ENCODE peak calls at places on chromosome 2, in four cellular contexts. V is H9, S is mesendoderm, K is H1. A is an unnamed sample.

GRCh38 chr2:119647440-119648169 is 31.4 kb upstream of the TMEM177 start:
- DNase-seq in V (no peak), S (no peak), K (no peak), A (peak)

GRCh38 chr2:59237311-59237710 is 996.2 kb upstream of the FANCL start:
- DNase-seq in S (no peak), K (no peak), V (no peak), A (no peak)

GRCh38 chr2:188158337-188159100 is 133.2 kb upstream of the GULP1 start:
- DNase-seq in V (no peak), K (no peak), S (no peak), A (peak)

GRCh38 chr2:135773319-135773718 is 31.7 kb downstream of the UBXN4 start:
- DNase-seq in V (no peak), K (no peak), S (no peak), A (no peak)

GRCh38 chr2:163175294-163175693 is 336.7 kb upstream of the KCNH7 start:
- DNase-seq in S (no peak), K (no peak), V (no peak), A (no peak)

GRCh38 chr2:131042161-131042775 is 51.0 kb downstream of the FAM168B start:
- DNase-seq in S (no peak), V (no peak), K (no peak), A (no peak)

GRCh38 chr2:172655091-172655837 is 80.4 kb upstream of the RAPGEF4 start:
- DNase-seq in K (no peak), S (no peak), V (no peak), A (peak)

GRCh38 chr2:75065402-75066008 is 107.1 kb downstream of the POLE4 start:
- DNase-seq in K (no peak), S (no peak), V (no peak), A (peak)

GRCh38 chr2:100986157-100986556 is 15.9 kb upstream of the RPL31 start:
- DNase-seq in S (no peak), K (no peak), V (no peak), A (no peak)

GRCh38 chr2:25460261-25460905 is 118.7 kb upstream of the DNMT3A start:
- DNase-seq in V (no peak), K (no peak), S (no peak), A (no peak)

GRCh38 chr2:128320609-128321420 is 2.1 kb upstream of the HS6ST1 start:
- DNase-seq in V (no peak), K (no peak), S (no peak), A (no peak)

GRCh38 chr2:120539937-120540718 is 194.2 kb downstream of the INHBB start:
- DNase-seq in V (no peak), S (peak), K (no peak), A (peak)

GRCh38 chr2:8197101-8197500 is 484.8 kb upstream of the ID2 start:
- DNase-seq in K (no peak), V (no peak), S (peak), A (peak)

GRCh38 chr2:151570191-151570590 is 160.5 kb downstream of the RIF1 start:
- DNase-seq in S (no peak), V (no peak), K (no peak), A (no peak)

GRCh38 chr2:217958206-217958888 is 44.4 kb downstream of the TNS1 start:
- DNase-seq in V (no peak), K (no peak), S (no peak), A (no peak)

GRCh38 chr2:29042581-29043075 is 31.7 kb downstream of the PCARE start:
- DNase-seq in V (no peak), K (no peak), S (no peak), A (peak)

GRCh38 chr2:180971811-180972210 is 8.6 kb upstream of the UBE2E3 start:
- DNase-seq in K (no peak), S (no peak), V (no peak), A (no peak)

GRCh38 chr2:100887713-100888112 is 67.8 kb downstream of the NPAS2 start:
- DNase-seq in S (no peak), V (no peak), K (no peak), A (no peak)

GRCh38 chr2:177165731-177166711 is 46.6 kb upstream of the HNRNPA3 start:
- DNase-seq in V (no peak), K (no peak), S (peak), A (peak)

GRCh38 chr2:219727771-219728429 is 100.5 kb downstream of the SLC4A3 start:
- DNase-seq in V (no peak), S (no peak), K (no peak), A (no peak)

GRCh38 chr2:27008678-27009077 is 24.1 kb upstream of the TMEM214 start:
- DNase-seq in S (no peak), K (no peak), V (no peak), A (no peak)

GRCh38 chr2:120591572-120591971 is 144.1 kb upstream of the GLI2 start:
- DNase-seq in V (no peak), S (no peak), K (no peak), A (no peak)

GRCh38 chr2:38690499-38691420 is 24.8 kb downstream of the GALM start:
- DNase-seq in V (no peak), S (peak), K (no peak), A (peak)

GRCh38 chr2:235478609-235479008 is 15.2 kb upstream of the AGAP1 start:
- DNase-seq in K (no peak), S (no peak), V (no peak), A (no peak)

GRCh38 chr2:72892506-72893173 is 5.4 kb downstream of the SPR start:
- DNase-seq in S (peak), V (peak), K (peak), A (peak)

GRCh38 chr2:118223487-118224136 is 135.3 kb downstream of the INSIG2 start:
- DNase-seq in K (peak), S (no peak), V (peak), A (no peak)

GRCh38 chr2:239169311-239170048 is 231.3 kb downstream of the HDAC4 start:
- DNase-seq in S (peak), V (no peak), K (no peak), A (no peak)

GRCh38 chr2:241665731-241666440 is 20.7 kb downstream of the DTYMK start:
- DNase-seq in S (no peak), V (no peak), K (no peak), A (no peak)
- H4K5ac ChIP-seq in S (no peak), V (no peak), K (no peak), A (no peak)

DNA sequence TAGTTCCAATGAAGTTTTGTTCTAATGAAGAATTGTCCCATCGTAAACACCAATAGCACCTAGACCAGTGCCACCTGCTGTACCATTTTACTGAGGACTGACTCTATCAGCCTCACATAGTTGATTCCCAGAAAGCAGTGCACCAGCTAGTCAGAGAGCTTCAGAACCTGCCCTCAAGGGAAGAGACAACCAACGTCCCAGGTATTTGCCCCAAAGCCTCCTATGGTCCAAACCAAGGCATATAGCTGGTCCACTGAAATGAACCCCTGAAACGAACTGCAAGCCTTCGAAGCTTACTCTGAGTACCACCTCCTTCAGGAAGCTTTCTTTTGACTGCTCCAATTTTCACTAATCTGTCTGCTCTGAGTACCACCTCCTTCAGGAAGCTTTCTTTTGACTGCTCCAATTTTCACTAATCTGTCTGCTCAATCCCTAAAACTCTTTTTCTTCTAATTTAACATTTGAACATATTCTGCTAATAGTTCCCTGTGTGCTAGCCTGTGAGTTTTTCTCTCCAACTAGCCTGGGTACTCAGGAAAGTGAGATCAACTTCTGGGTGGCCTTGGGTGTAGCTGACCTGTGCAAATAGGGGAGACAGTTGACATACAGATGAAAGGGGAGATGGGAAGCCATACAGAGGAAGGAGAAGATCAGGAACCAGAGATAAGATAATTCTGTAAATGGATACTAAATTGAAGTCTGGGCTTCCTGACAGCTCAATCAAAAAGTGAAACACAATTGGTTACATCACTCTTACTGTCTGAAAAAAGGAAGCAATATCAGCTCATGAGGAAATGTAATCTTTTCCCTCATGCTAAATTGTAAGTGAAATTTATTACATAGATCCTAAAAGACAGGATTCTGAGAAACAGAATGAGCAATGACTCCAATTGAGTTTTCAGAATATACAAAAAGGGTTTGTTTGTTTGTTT is 33.5 kb upstream of the EML4 start:
- DNase-seq in K (no peak), V (no peak), S (no peak), A (no peak)
- H3K4me2 ChIP-seq in K (no peak), V (no peak), S (no peak), A (no peak)

GRCh38 chr2:215288112-215288815 is 23.6 kb upstream of the ATIC start:
- DNase-seq in S (no peak), V (no peak), K (no peak), A (no peak)
- H4K5ac ChIP-seq in S (no peak), V (no peak), K (no peak), A (no peak)

GRCh38 chr2:145006957-145007672 is 487.2 kb upstream of the ZEB2 start:
- DNase-seq in S (no peak), K (no peak), V (no peak), A (peak)
- H3K4me2 ChIP-seq in S (no peak), K (no peak), V (no peak), A (peak)

DNA sequence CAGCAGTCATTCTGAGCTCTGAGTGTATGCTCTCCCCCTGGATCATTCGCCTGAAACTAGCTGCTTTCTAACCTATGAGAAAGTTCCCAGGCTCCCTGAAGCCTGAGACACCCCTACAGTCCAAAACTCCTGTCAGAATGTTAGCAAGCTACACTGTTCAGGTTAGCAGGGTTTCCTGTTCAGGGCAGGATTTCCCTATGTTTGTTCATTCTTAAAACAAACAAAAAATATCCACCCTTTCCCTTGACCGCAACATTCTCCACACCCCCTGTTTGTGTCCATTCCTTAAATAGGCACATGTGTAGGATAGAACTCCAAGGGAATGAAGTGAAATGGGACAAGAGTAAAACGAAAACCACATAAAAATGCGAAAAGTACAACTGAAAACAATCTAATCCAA is 83.1 kb downstream of the KLF7 start:
- DNase-seq in V (no peak), S (no peak), K (no peak), A (no peak)
- H4K5ac ChIP-seq in V (no peak), S (no peak), K (no peak), A (no peak)

DNA sequence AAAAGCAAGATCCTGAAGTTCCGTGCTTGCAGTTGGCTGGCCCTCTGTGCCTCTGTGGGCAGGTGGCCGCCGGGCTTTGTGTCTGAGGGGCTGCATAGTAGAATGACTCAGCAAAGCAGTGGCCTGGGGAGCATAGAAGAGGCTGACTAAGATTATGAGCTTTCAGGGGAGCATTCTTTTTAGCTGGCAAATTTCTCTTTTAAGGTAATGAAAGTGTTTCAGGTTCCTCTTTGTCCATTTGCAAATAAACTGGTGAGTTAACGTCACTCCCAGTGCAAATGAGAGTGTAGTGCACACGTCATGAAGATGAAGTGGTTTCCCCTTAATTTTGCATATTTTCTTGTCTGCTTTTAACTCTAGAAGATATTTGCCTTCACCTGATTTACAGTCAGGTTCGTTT is 98.6 kb downstream of the BCL2L11 start:
- DNase-seq in V (peak), K (no peak), S (peak), A (peak)
- H3K4me2 ChIP-seq in V (no peak), K (no peak), S (no peak), A (no peak)

GRCh38 chr2:47388888-47389287 is 14.1 kb upstream of the MSH2 start:
- DNase-seq in S (no peak), K (no peak), V (no peak), A (no peak)

GRCh38 chr2:47386551-47386950 is 16.4 kb upstream of the MSH2 start:
- DNase-seq in V (no peak), K (no peak), S (no peak), A (no peak)

GRCh38 chr2:47389692-47390091 is 13.3 kb upstream of the MSH2 start:
- DNase-seq in S (no peak), K (peak), V (no peak), A (no peak)
- H4K5ac ChIP-seq in S (no peak), K (no peak), V (no peak), A (no peak)

GRCh38 chr2:11314482-11314881 is 30.0 kb downstream of the ROCK2 start:
- DNase-seq in V (no peak), K (no peak), S (no peak), A (peak)
- H3K4me2 ChIP-seq in V (no peak), K (no peak), S (no peak), A (no peak)

DNA sequence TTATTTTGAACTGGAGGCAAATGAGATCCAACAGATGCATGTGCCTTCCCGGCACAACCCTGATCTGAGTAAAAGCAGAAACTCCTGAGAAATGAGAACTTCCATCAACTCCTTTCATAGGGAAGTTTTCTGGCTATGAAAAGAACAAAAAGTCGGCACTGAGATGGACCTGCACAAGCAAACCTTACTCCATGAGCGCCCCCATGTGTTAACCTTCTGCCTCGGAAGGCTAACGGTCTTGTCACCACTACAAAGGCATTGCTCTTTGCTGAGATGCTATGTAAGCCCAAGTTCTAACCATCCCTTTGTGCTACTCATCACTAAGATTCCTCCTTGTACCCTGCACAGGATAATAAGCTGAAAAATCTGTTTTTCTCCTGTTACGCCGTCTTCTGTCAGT is 57.3 kb upstream of the SULT1C3 start:
- DNase-seq in K (peak), V (peak), S (peak), A (no peak)
- H4K5ac ChIP-seq in K (no peak), V (no peak), S (no peak), A (no peak)

A was measured in IMR-90.